ENCODE peak calls at places on chromosome 17, in five cellular contexts. N is A549, G is K562, P is HepG2, S is GM12878. Z is an unnamed sample.

GRCh38 chr17:69625449-69625848 is 211.0 kb downstream of the MAP2K6 start:
- DNase-seq in P (no peak), G (no peak), S (no peak), N (no peak), Z (no peak)

GRCh38 chr17:75476274-75476673 is 19.8 kb downstream of the TMEM94 start:
- DNase-seq in G (no peak), P (no peak), N (no peak), S (no peak), Z (no peak)

GRCh38 chr17:1025733-1026598 is 29.0 kb downstream of the TIMM22 start:
- DNase-seq in G (no peak), S (no peak), N (no peak), P (no peak), Z (no peak)

GRCh38 chr17:30336369-30337171 is 2.7 kb upstream of the TMIGD1 start:
- DNase-seq in G (peak), S (no peak), P (peak), N (peak), Z (peak)

GRCh38 chr17:306536-307294 is 45.9 kb downstream of the RPH3AL start:
- DNase-seq in N (no peak), S (no peak), P (no peak), G (no peak), Z (no peak)

GRCh38 chr17:36503456-36504155 is 17.1 kb downstream of the ZNHIT3 start:
- DNase-seq in N (no peak), P (no peak), G (no peak), S (no peak), Z (no peak)

GRCh38 chr17:75850928-75851692 is 4.0 kb downstream of the WBP2 start:
- DNase-seq in S (no peak), P (no peak), G (no peak), N (no peak), Z (no peak)

GRCh38 chr17:74800531-74800930 is 24.4 kb upstream of the NAT9 start:
- DNase-seq in G (no peak), P (no peak), N (no peak), S (no peak), Z (no peak)

GRCh38 chr17:64278614-64279013 is 15.6 kb upstream of the TEX2 start:
- DNase-seq in S (no peak), P (no peak), N (peak), G (no peak), Z (no peak)

GRCh38 chr17:55735784-55736405 is 13.2 kb upstream of the TMEM100 start:
- DNase-seq in G (peak), P (peak), N (peak), S (no peak), Z (peak)

GRCh38 chr17:35315283-35315682 is 58.1 kb downstream of the SLFN11 start:
- DNase-seq in N (peak), G (peak), S (no peak), P (no peak), Z (no peak)

GRCh38 chr17:55763856-55764255 is 13.0 kb downstream of the PCTP start:
- DNase-seq in N (no peak), G (no peak), S (no peak), P (no peak), Z (no peak)

GRCh38 chr17:81516439-81516838 is 3.8 kb upstream of the ACTG1 start:
- DNase-seq in G (no peak), S (no peak), P (no peak), N (no peak), Z (no peak)

GRCh38 chr17:74605361-74605760 is 13.3 kb upstream of the CD300LD start:
- DNase-seq in N (peak), G (no peak), P (no peak), S (no peak), Z (no peak)

GRCh38 chr17:75555679-75556153 is 30.2 kb downstream of the LLGL2 start:
- DNase-seq in N (no peak), S (no peak), G (no peak), P (no peak), Z (no peak)

GRCh38 chr17:14211778-14212177 is 24.9 kb downstream of the CDRT15 start:
- DNase-seq in S (no peak), P (no peak), G (peak), N (no peak), Z (peak)

GRCh38 chr17:76689859-76690258 is 20.9 kb downstream of the MXRA7 start:
- DNase-seq in G (no peak), N (no peak), P (no peak), S (no peak), Z (no peak)

DNA sequence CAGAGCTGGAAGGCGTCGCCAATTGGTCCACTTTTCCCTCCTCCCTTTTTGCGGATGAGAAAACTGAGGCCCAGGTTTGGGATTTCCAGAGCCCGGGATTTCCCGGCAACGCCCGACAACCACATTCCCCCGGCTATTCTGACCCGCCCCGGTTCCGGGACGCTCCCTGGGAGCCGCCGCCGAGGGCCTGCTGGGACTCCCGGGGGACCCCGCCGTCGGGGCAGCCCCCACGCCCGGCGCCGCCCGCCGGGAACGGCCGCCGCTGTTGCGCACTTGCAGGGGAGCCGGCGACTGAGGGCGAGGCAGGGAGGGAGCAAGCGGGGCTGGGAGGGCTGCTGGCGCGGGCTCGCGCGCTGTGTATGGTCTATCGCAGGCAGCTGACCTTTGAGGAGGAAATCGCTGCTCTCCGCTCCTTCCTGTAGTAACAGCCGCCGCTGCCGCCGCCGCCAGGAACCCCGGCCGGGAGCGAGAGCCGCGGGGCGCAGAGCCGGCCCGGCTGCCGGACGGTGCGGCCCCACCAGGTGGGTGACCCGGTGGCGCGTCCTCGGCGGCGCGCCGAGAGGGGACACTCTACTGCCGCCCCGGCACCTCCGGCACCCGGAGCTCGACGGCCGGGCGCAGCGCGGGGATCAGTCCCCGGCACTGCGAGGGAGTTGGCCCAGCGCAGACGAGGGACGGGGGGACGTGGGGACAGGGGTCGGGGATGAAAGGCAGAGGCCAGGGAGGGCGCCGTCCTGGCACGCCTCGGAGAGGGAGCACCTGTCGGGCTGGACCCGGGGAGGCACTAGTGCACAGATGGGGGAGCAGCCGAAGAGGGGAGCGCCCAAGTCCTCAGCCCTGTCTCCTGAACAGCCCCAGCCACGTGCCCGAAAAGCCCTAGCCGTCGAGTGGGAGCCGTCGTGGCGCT is at the start of gene STAT5A:
- DNase-seq in N (peak), S (no peak), P (peak), G (peak), Z (peak)
- TF ChIP-seq CTCF in N (no peak), S (no peak), P (peak), G (no peak), Z (no peak)

GRCh38 chr17:79317916-79318315 is 243.3 kb downstream of the ENGASE start:
- DNase-seq in S (no peak), G (no peak), N (no peak), P (no peak), Z (no peak)
- TF ChIP-seq JUNB in S (no peak), G (no peak), N (no peak), P (no peak), Z (no peak)

DNA sequence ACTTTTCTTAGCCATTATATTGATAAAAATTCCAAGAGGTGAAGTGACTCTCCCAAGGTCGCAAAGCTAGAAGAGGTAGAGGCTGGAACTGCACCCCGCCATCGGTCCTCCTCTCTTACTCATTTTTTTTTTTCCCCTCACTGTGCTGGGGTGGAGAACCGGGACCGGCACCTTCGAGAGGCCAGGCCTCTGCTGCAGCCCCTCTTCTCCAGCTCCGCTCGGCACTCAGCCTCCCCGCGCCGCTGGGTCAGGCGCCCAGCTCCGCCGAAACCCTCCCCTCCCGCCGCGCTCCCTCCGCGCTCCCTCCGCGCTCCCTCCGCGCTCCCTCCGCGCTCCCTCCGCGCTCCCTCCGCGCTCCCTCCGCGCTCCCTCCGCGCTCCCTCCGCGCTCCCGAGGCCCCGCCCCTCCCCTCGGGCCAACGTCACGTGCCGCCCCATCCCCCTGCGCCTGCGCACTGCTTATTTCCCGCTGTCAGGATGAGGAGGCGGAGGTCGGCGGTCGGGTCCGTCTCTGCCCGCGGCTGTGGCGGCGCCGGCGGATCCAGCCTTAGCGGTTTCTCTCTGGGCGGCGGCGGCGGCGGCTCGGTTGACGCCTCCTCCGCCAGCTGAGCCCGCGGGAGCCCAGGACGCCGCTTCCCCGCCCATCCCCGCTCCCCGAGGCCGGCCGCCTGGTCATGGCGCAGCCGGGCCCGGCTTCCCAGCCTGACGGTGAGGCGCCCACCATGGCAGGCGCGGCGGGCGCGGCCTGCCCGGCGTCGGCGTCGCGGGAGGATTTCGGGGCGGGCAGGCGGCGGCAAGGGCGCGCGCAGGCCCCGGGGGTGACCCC is at the start of gene RABEP1:
- DNase-seq in G (peak), P (peak), N (peak), S (peak), Z (peak)
- TF ChIP-seq CTCF in G (no peak), P (no peak), N (no peak), S (peak), Z (no peak)

DNA sequence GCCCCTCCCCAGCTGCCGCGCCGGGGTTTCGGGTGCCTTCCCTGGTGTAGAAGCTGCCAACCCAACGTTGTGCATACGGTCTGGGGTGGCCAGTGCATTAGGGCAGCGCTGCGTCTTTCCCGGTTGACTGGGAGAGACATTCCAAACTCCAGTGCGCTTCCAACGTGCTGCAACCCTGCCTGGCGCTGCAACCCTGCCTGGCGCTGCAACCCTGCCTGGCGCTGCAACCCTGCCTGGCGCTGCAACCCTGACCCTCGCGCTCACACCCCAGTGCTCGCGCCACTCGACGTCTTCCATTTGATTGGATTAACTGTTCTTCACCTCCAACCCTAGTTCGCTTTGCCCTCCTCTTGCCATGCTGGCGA is 488 bp upstream of the HAP1 start:
- DNase-seq in N (no peak), P (no peak), G (no peak), S (no peak), Z (peak)
- TF ChIP-seq JUNB in N (no peak), P (no peak), G (no peak), S (no peak), Z (no peak)

GRCh38 chr17:4048218-4048617 is 84.0 kb upstream of the ATP2A3 start:
- DNase-seq in P (no peak), G (no peak), N (peak), S (no peak), Z (no peak)
- TF ChIP-seq CTCF in P (no peak), G (peak), N (no peak), S (no peak), Z (peak)

GRCh38 chr17:32104158-32104557 is 38.1 kb upstream of the RHOT1 start:
- DNase-seq in N (no peak), G (no peak), P (no peak), S (no peak), Z (no peak)
- TF ChIP-seq JUNB in N (no peak), G (no peak), P (no peak), S (no peak), Z (no peak)